ENCODE peak calls at places on chromosomes 5 and 9, in four cellular contexts. U, S, F and Y are unnamed samples.

GRCh38 chr5:170114271-170114670 is 8.6 kb downstream of the FOXI1 start:
- DNase-seq in U (peak), S (no peak), F (no peak), Y (no peak)

GRCh38 chr9:131769361-131769760 is 29.5 kb upstream of the RAPGEF1 start:
- DNase-seq in S (no peak), F (no peak), U (no peak), Y (no peak)

GRCh38 chr5:74424162-74424868 is 216.2 kb downstream of the ENC1 start:
- DNase-seq in F (no peak), S (no peak), U (no peak), Y (no peak)

GRCh38 chr5:180332051-180332517 is 21.1 kb downstream of the GFPT2 start:
- DNase-seq in U (no peak), S (no peak), F (no peak), Y (no peak)

GRCh38 chr9:28234899-28235277 is 661.6 kb upstream of the C9orf72 start:
- DNase-seq in F (no peak), U (no peak), S (no peak), Y (no peak)

GRCh38 chr5:143106175-143106574 is 297.3 kb downstream of the NR3C1 start:
- DNase-seq in S (peak), F (peak), U (no peak), Y (peak)

GRCh38 chr5:172003750-172004149 is 2.7 kb downstream of the FBXW11 start:
- DNase-seq in F (no peak), U (no peak), S (no peak), Y (no peak)

GRCh38 chr5:17898766-17899165 is 264.5 kb downstream of the TAF11L14 start:
- DNase-seq in S (no peak), U (no peak), F (no peak), Y (no peak)

GRCh38 chr9:79799691-79800345 is 228.1 kb downstream of the TLE4 start:
- DNase-seq in U (no peak), F (no peak), S (no peak), Y (peak)

GRCh38 chr9:34045903-34046302 is 2.8 kb downstream of the UBAP2 start:
- DNase-seq in F (no peak), S (no peak), U (no peak), Y (no peak)

GRCh38 chr9:122402403-122403268 is 31.8 kb downstream of the PTGS1 start:
- DNase-seq in U (no peak), F (no peak), S (no peak), Y (no peak)